ENCODE peak calls at places on chromosomes 11 and 22, in five cellular contexts. One of them, this sample, is unnamed.

GRCh38 chr22:43300891-43301676 is 42.1 kb downstream of the SCUBE1 start:
- DNase-seq in tibial nerve: peak; percentile 86
- DNase-seq in lower leg skin: no peak
- DNase-seq in left ventricle myocardium inferior: no peak
- DNase-seq in mucosa of descending colon: no peak
- DNase-seq in this sample: no peak

GRCh38 chr22:30654361-30654760 is 13.3 kb downstream of the DUSP18 start:
- DNase-seq in lower leg skin: no peak
- DNase-seq in left ventricle myocardium inferior: no peak
- DNase-seq in tibial nerve: no peak
- DNase-seq in mucosa of descending colon: no peak
- DNase-seq in this sample: no peak

GRCh38 chr11:95795627-95796308 is 5.5 kb downstream of the CEP57 start:
- DNase-seq in tibial nerve: no peak
- DNase-seq in left ventricle myocardium inferior: no peak
- DNase-seq in lower leg skin: no peak
- DNase-seq in mucosa of descending colon: no peak
- DNase-seq in this sample: no peak

GRCh38 chr11:69142894-69143293 is 12.8 kb upstream of the SMIM38 start:
- DNase-seq in tibial nerve: no peak
- DNase-seq in mucosa of descending colon: no peak
- DNase-seq in lower leg skin: no peak
- DNase-seq in left ventricle myocardium inferior: no peak
- DNase-seq in this sample: no peak

GRCh38 chr22:37101311-37102063 is 8.0 kb downstream of the TMPRSS6 start:
- DNase-seq in lower leg skin: no peak
- DNase-seq in tibial nerve: no peak
- DNase-seq in mucosa of descending colon: peak; percentile 42
- DNase-seq in left ventricle myocardium inferior: no peak
- DNase-seq in this sample: no peak

GRCh38 chr11:62592989-62593421 is 1.7 kb upstream of the TUT1 start:
- DNase-seq in mucosa of descending colon: no peak
- DNase-seq in lower leg skin: no peak
- DNase-seq in tibial nerve: no peak
- DNase-seq in left ventricle myocardium inferior: no peak
- DNase-seq in this sample: no peak

GRCh38 chr22:49785841-49786451 is 41.7 kb downstream of the BRD1 start:
- DNase-seq in left ventricle myocardium inferior: peak; percentile 13
- DNase-seq in tibial nerve: no peak
- DNase-seq in mucosa of descending colon: no peak
- DNase-seq in lower leg skin: no peak
- DNase-seq in this sample: no peak

GRCh38 chr22:29275167-29275566 is 7.1 kb downstream of the EWSR1 start:
- DNase-seq in left ventricle myocardium inferior: no peak
- DNase-seq in mucosa of descending colon: no peak
- DNase-seq in tibial nerve: no peak
- DNase-seq in lower leg skin: no peak
- DNase-seq in this sample: no peak

GRCh38 chr11:10488581-10489443 is 33.7 kb downstream of the AMPD3 start:
- DNase-seq in tibial nerve: no peak
- DNase-seq in left ventricle myocardium inferior: no peak
- DNase-seq in mucosa of descending colon: peak; percentile 77
- DNase-seq in lower leg skin: peak; percentile 81
- DNase-seq in this sample: no peak

GRCh38 chr11:63212742-63213141 is 30.7 kb downstream of the SLC22A25 start:
- DNase-seq in mucosa of descending colon: peak; percentile 12
- DNase-seq in lower leg skin: no peak
- DNase-seq in tibial nerve: no peak
- DNase-seq in left ventricle myocardium inferior: no peak
- DNase-seq in this sample: peak; percentile 25

GRCh38 chr22:32204211-32204855 is 540 bp downstream of the RFPL2 start:
- DNase-seq in lower leg skin: no peak
- DNase-seq in mucosa of descending colon: no peak
- DNase-seq in left ventricle myocardium inferior: no peak
- DNase-seq in tibial nerve: no peak
- DNase-seq in this sample: no peak

GRCh38 chr22:40690370-40690769 is 11.1 kb downstream of the MCHR1 start:
- DNase-seq in mucosa of descending colon: no peak
- DNase-seq in tibial nerve: no peak
- DNase-seq in left ventricle myocardium inferior: no peak
- DNase-seq in lower leg skin: no peak
- DNase-seq in this sample: no peak

GRCh38 chr11:72451836-72452376 is 17.6 kb upstream of the CLPB start:
- DNase-seq in mucosa of descending colon: peak; percentile 15
- DNase-seq in tibial nerve: no peak
- DNase-seq in lower leg skin: no peak
- DNase-seq in left ventricle myocardium inferior: no peak
- DNase-seq in this sample: no peak

GRCh38 chr11:10673476-10674062 is 20.0 kb downstream of the IRAG1 start:
- DNase-seq in lower leg skin: no peak
- DNase-seq in tibial nerve: no peak
- DNase-seq in left ventricle myocardium inferior: no peak
- DNase-seq in mucosa of descending colon: no peak
- DNase-seq in this sample: no peak

GRCh38 chr22:32531955-32532818 is 57.6 kb downstream of the FBXO7 start:
- DNase-seq in left ventricle myocardium inferior: peak; percentile 92
- DNase-seq in mucosa of descending colon: no peak
- DNase-seq in tibial nerve: peak; percentile 86
- DNase-seq in lower leg skin: peak; percentile 87
- DNase-seq in this sample: peak; percentile 84

GRCh38 chr11:18393581-18394299 is 623 bp upstream of the LDHA start:
- DNase-seq in tibial nerve: no peak
- DNase-seq in lower leg skin: no peak
- DNase-seq in left ventricle myocardium inferior: no peak
- DNase-seq in mucosa of descending colon: no peak
- DNase-seq in this sample: no peak

GRCh38 chr11:21472256-21472655 is 720.6 kb upstream of the ANO5 start:
- DNase-seq in tibial nerve: no peak
- DNase-seq in mucosa of descending colon: no peak
- DNase-seq in left ventricle myocardium inferior: no peak
- DNase-seq in lower leg skin: no peak
- DNase-seq in this sample: peak; percentile 1

GRCh38 chr22:30221121-30221992 is 25.2 kb downstream of the LIF start:
- DNase-seq in mucosa of descending colon: no peak
- DNase-seq in tibial nerve: no peak
- DNase-seq in lower leg skin: no peak
- DNase-seq in left ventricle myocardium inferior: no peak
- DNase-seq in this sample: no peak

GRCh38 chr22:45645526-45646414 is 25.9 kb upstream of the ATXN10 start:
- DNase-seq in tibial nerve: peak; percentile 50
- DNase-seq in left ventricle myocardium inferior: peak; percentile 70
- DNase-seq in lower leg skin: peak; percentile 35
- DNase-seq in mucosa of descending colon: peak; percentile 85
- DNase-seq in this sample: peak; percentile 61

GRCh38 chr22:46297151-46297819 is 615 bp downstream of the GTSE1 start:
- DNase-seq in left ventricle myocardium inferior: peak; percentile 26
- DNase-seq in lower leg skin: no peak
- DNase-seq in tibial nerve: no peak
- DNase-seq in mucosa of descending colon: peak; percentile 31
- DNase-seq in this sample: no peak

GRCh38 chr11:122756417-122756816 is 81.9 kb upstream of the CRTAM start:
- DNase-seq in tibial nerve: peak; percentile 18
- DNase-seq in mucosa of descending colon: peak; percentile 41
- DNase-seq in lower leg skin: peak; percentile 37
- DNase-seq in left ventricle myocardium inferior: peak; percentile 33
- DNase-seq in this sample: no peak

GRCh38 chr11:122198291-122198983 is 82.4 kb upstream of the BLID start:
- DNase-seq in tibial nerve: no peak
- DNase-seq in lower leg skin: no peak
- DNase-seq in left ventricle myocardium inferior: no peak
- DNase-seq in mucosa of descending colon: no peak
- DNase-seq in this sample: no peak

GRCh38 chr11:7596975-7597391 is 76.3 kb downstream of the CYB5R2 start:
- DNase-seq in left ventricle myocardium inferior: no peak
- DNase-seq in mucosa of descending colon: peak; percentile 59
- DNase-seq in tibial nerve: no peak
- DNase-seq in lower leg skin: peak; percentile 56
- DNase-seq in this sample: no peak

GRCh38 chr11:64870176-64870892 is 8.1 kb downstream of the EHD1 start:
- DNase-seq in lower leg skin: no peak
- DNase-seq in left ventricle myocardium inferior: no peak
- DNase-seq in tibial nerve: no peak
- DNase-seq in mucosa of descending colon: no peak
- DNase-seq in this sample: peak; percentile 88

GRCh38 chr11:128757235-128757711 is 63.4 kb downstream of the FLI1 start:
- DNase-seq in lower leg skin: peak; percentile 39
- DNase-seq in left ventricle myocardium inferior: no peak
- DNase-seq in mucosa of descending colon: peak; percentile 50
- DNase-seq in tibial nerve: no peak
- DNase-seq in this sample: peak; percentile 83

GRCh38 chr11:2383823-2384722 is 7.0 kb downstream of the CD81 start:
- DNase-seq in lower leg skin: no peak
- DNase-seq in tibial nerve: no peak
- DNase-seq in left ventricle myocardium inferior: no peak
- DNase-seq in mucosa of descending colon: peak; percentile 59
- DNase-seq in this sample: no peak

GRCh38 chr11:2384723-2385041 is 7.6 kb downstream of the CD81 start:
- DNase-seq in lower leg skin: no peak
- DNase-seq in mucosa of descending colon: no peak
- DNase-seq in tibial nerve: no peak
- DNase-seq in left ventricle myocardium inferior: no peak
- DNase-seq in this sample: no peak

GRCh38 chr11:2382129-2382517 is 5.0 kb downstream of the CD81 start:
- DNase-seq in mucosa of descending colon: no peak
- DNase-seq in lower leg skin: no peak
- DNase-seq in left ventricle myocardium inferior: no peak
- DNase-seq in tibial nerve: no peak
- DNase-seq in this sample: no peak

GRCh38 chr11:2381494-2382128 is 4.5 kb downstream of the CD81 start:
- DNase-seq in lower leg skin: no peak
- DNase-seq in mucosa of descending colon: no peak
- DNase-seq in left ventricle myocardium inferior: peak; percentile 25
- DNase-seq in tibial nerve: no peak
- DNase-seq in this sample: no peak

DNA sequence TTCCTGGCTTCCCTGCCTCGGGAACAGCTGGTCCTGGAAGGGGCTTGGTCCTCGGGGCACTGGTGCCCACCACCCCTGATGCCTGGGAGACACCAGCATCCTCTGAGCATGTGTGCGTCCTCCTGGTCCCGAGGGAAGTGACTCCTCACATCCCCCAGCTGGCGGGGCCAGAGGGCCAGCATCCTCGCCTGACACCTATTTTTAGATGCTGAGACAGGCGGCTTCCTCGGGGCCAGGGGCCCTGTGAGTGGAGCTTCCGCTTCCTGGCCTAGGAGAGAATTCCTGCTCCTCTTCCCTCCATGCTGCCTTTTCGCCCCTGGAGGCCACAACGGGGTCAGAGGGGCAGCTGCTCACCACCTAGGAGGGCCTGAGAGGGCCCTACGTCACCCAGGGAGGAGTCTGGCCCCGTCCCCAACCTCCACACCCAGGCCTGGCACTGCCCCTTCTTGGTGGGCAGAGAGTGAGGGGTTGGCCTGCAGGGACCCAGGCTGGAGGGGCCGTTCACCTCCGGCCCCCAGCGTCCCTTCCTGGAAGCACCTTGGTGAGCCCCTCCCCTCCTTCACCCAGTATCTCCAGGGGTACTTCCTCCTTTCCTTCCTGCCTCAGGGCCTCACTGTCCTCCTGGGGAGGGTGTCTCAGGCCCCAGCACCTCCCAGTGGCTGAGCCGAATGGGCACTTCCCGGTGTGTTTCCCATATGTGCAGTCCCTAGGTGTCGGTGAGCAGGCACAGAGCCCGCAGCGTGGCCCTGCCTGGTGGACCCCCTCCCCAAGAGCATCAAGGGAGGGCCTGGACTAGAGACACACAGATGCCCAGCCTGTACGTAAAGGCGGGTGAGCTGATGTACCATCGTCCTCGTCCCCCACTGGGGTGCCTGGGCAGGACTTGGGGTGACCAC is 6.1 kb downstream of the CD81 start:
- DNase-seq in mucosa of descending colon: peak; percentile 42
- DNase-seq in tibial nerve: no peak
- DNase-seq in lower leg skin: no peak
- DNase-seq in left ventricle myocardium inferior: peak; percentile 80
- DNase-seq in this sample: peak; percentile 68
- H3K4me3 ChIP-seq in mucosa of descending colon: no peak overlapping the region
- H3K4me3 ChIP-seq in tibial nerve: peak overlapping the region; percentile 14
- H3K4me3 ChIP-seq in lower leg skin: no peak overlapping the region
- H3K4me3 ChIP-seq in left ventricle myocardium inferior: peak overlapping the region; percentile 46
- H3K4me3 ChIP-seq in this sample: no peak overlapping the region

GRCh38 chr11:134581121-134581626 is 169.1 kb upstream of the B3GAT1 start:
- DNase-seq in left ventricle myocardium inferior: no peak
- DNase-seq in mucosa of descending colon: no peak
- DNase-seq in tibial nerve: no peak
- DNase-seq in lower leg skin: no peak
- DNase-seq in this sample: no peak

GRCh38 chr11:134577801-134578200 is 165.8 kb upstream of the B3GAT1 start:
- DNase-seq in lower leg skin: peak; percentile 3
- DNase-seq in left ventricle myocardium inferior: no peak
- DNase-seq in tibial nerve: no peak
- DNase-seq in mucosa of descending colon: no peak
- DNase-seq in this sample: no peak

GRCh38 chr11:134580635-134581025 is 168.6 kb upstream of the B3GAT1 start:
- DNase-seq in left ventricle myocardium inferior: no peak
- DNase-seq in mucosa of descending colon: no peak
- DNase-seq in tibial nerve: no peak
- DNase-seq in lower leg skin: no peak
- DNase-seq in this sample: no peak

GRCh38 chr11:134579709-134580634 is 167.9 kb upstream of the B3GAT1 start:
- DNase-seq in left ventricle myocardium inferior: no peak
- DNase-seq in tibial nerve: no peak
- DNase-seq in lower leg skin: no peak
- DNase-seq in mucosa of descending colon: peak; percentile 39
- DNase-seq in this sample: no peak

GRCh38 chr11:134578807-134579708 is 167.0 kb upstream of the B3GAT1 start:
- DNase-seq in tibial nerve: no peak
- DNase-seq in lower leg skin: peak; percentile 11
- DNase-seq in mucosa of descending colon: peak; percentile 52
- DNase-seq in left ventricle myocardium inferior: no peak
- DNase-seq in this sample: no peak
- TF ChIP-seq CTCF in tibial nerve: no peak
- TF ChIP-seq CTCF in lower leg skin: no peak
- TF ChIP-seq CTCF in mucosa of descending colon: no peak
- TF ChIP-seq CTCF in left ventricle myocardium inferior: peak; percentile 22
- TF ChIP-seq CTCF in this sample: no peak

GRCh38 chr11:118570787-118571186 is 1.4 kb upstream of the ARCN1 start:
- DNase-seq in lower leg skin: no peak
- DNase-seq in tibial nerve: no peak
- DNase-seq in mucosa of descending colon: no peak
- DNase-seq in left ventricle myocardium inferior: no peak
- DNase-seq in this sample: no peak

GRCh38 chr11:118569670-118570069 is 2.5 kb upstream of the ARCN1 start:
- DNase-seq in tibial nerve: no peak
- DNase-seq in left ventricle myocardium inferior: no peak
- DNase-seq in mucosa of descending colon: no peak
- DNase-seq in lower leg skin: no peak
- DNase-seq in this sample: no peak

GRCh38 chr11:118560806-118561205 is 4.9 kb downstream of the IFT46 start:
- DNase-seq in tibial nerve: no peak
- DNase-seq in left ventricle myocardium inferior: no peak
- DNase-seq in mucosa of descending colon: no peak
- DNase-seq in lower leg skin: no peak
- DNase-seq in this sample: no peak

GRCh38 chr11:118565062-118565461 is 669 bp downstream of the IFT46 start:
- DNase-seq in mucosa of descending colon: peak; percentile 25
- DNase-seq in tibial nerve: no peak
- DNase-seq in lower leg skin: peak; percentile 29
- DNase-seq in left ventricle myocardium inferior: peak; percentile 26
- DNase-seq in this sample: peak; percentile 26
- H3K4me3 ChIP-seq in mucosa of descending colon: no peak overlapping the region
- H3K4me3 ChIP-seq in tibial nerve: peak overlapping the region; percentile 62
- H3K4me3 ChIP-seq in lower leg skin: no peak overlapping the region
- H3K4me3 ChIP-seq in left ventricle myocardium inferior: peak overlapping the region; percentile 72
- H3K4me3 ChIP-seq in this sample: peak overlapping the region; percentile 69

GRCh38 chr11:110830344-110831141 is 118.3 kb upstream of the ARHGAP20 start:
- DNase-seq in mucosa of descending colon: no peak
- DNase-seq in left ventricle myocardium inferior: no peak
- DNase-seq in tibial nerve: no peak
- DNase-seq in lower leg skin: no peak
- DNase-seq in this sample: peak; percentile 8
- TF ChIP-seq CTCF in mucosa of descending colon: no peak
- TF ChIP-seq CTCF in left ventricle myocardium inferior: no peak
- TF ChIP-seq CTCF in tibial nerve: no peak
- TF ChIP-seq CTCF in lower leg skin: no peak
- TF ChIP-seq CTCF in this sample: no peak